ENCODE peak calls at places on chromosomes 13 and 19, in seven cellular contexts. One of them, this sample, is unnamed.

GRCh38 chr13:21075303-21076264 is 14.2 kb upstream of the LATS2 start:
- DNase-seq in anterior cingulate cortex: no peak
- DNase-seq in G401: no peak
- DNase-seq in endothelial cell: peak
- DNase-seq in kidney glomerular epithelial cell: no peak
- DNase-seq in vagina: no peak
- DNase-seq in retina: peak
- DNase-seq in this sample: no peak

GRCh38 chr13:34967851-34968562 is 25.9 kb downstream of the NBEA start:
- DNase-seq in kidney glomerular epithelial cell: no peak
- DNase-seq in retina: no peak
- DNase-seq in endothelial cell: no peak
- DNase-seq in vagina: no peak
- DNase-seq in G401: no peak
- DNase-seq in anterior cingulate cortex: no peak
- DNase-seq in this sample: no peak

GRCh38 chr13:43942301-43942700 is 62.6 kb downstream of the LACC1 start:
- DNase-seq in anterior cingulate cortex: no peak
- DNase-seq in kidney glomerular epithelial cell: no peak
- DNase-seq in G401: no peak
- DNase-seq in endothelial cell: no peak
- DNase-seq in vagina: no peak
- DNase-seq in retina: no peak
- DNase-seq in this sample: no peak

GRCh38 chr19:49362048-49362925 is at the start of gene TEAD2:
- DNase-seq in vagina: no peak
- DNase-seq in anterior cingulate cortex: no peak
- DNase-seq in kidney glomerular epithelial cell: no peak
- DNase-seq in endothelial cell: peak
- DNase-seq in retina: peak
- DNase-seq in G401: no peak
- DNase-seq in this sample: no peak

GRCh38 chr13:48302920-48303330 is 626 bp upstream of the RB1 start:
- DNase-seq in anterior cingulate cortex: no peak
- DNase-seq in kidney glomerular epithelial cell: no peak
- DNase-seq in vagina: no peak
- DNase-seq in endothelial cell: no peak
- DNase-seq in G401: no peak
- DNase-seq in retina: no peak
- DNase-seq in this sample: no peak

GRCh38 chr19:58002384-58003152 is at the start of gene ZNF606:
- DNase-seq in retina: peak
- DNase-seq in G401: peak
- DNase-seq in vagina: no peak
- DNase-seq in kidney glomerular epithelial cell: peak
- DNase-seq in endothelial cell: peak
- DNase-seq in anterior cingulate cortex: peak
- DNase-seq in this sample: peak

GRCh38 chr13:44007451-44007850 is 127.7 kb downstream of the LACC1 start:
- DNase-seq in G401: no peak
- DNase-seq in anterior cingulate cortex: no peak
- DNase-seq in endothelial cell: no peak
- DNase-seq in vagina: no peak
- DNase-seq in retina: no peak
- DNase-seq in kidney glomerular epithelial cell: no peak
- DNase-seq in this sample: no peak

GRCh38 chr19:34481861-34482379 is 362 bp downstream of the WTIP start:
- DNase-seq in kidney glomerular epithelial cell: no peak
- DNase-seq in endothelial cell: peak
- DNase-seq in G401: no peak
- DNase-seq in retina: no peak
- DNase-seq in vagina: no peak
- DNase-seq in anterior cingulate cortex: no peak
- DNase-seq in this sample: no peak

GRCh38 chr19:45607071-45608029 is 5.3 kb upstream of the GPR4 start:
- DNase-seq in G401: peak
- DNase-seq in retina: peak
- DNase-seq in kidney glomerular epithelial cell: peak
- DNase-seq in anterior cingulate cortex: peak
- DNase-seq in vagina: no peak
- DNase-seq in endothelial cell: peak
- DNase-seq in this sample: peak

GRCh38 chr13:60591348-60591747 is 194.3 kb downstream of the TDRD3 start:
- DNase-seq in G401: no peak
- DNase-seq in kidney glomerular epithelial cell: no peak
- DNase-seq in vagina: no peak
- DNase-seq in retina: no peak
- DNase-seq in endothelial cell: no peak
- DNase-seq in anterior cingulate cortex: no peak
- DNase-seq in this sample: no peak

GRCh38 chr19:32404213-32404938 is 1.2 kb upstream of the DPY19L3 start:
- DNase-seq in anterior cingulate cortex: no peak
- DNase-seq in kidney glomerular epithelial cell: no peak
- DNase-seq in retina: peak
- DNase-seq in G401: peak
- DNase-seq in vagina: no peak
- DNase-seq in endothelial cell: peak
- DNase-seq in this sample: no peak

GRCh38 chr13:35475960-35476943 is at the start of gene MAB21L1:
- DNase-seq in vagina: no peak
- DNase-seq in G401: peak
- DNase-seq in kidney glomerular epithelial cell: no peak
- DNase-seq in endothelial cell: peak
- DNase-seq in anterior cingulate cortex: no peak
- DNase-seq in retina: peak
- DNase-seq in this sample: no peak

GRCh38 chr13:24038405-24038804 is 122.1 kb upstream of the SPATA13 start:
- DNase-seq in G401: no peak
- DNase-seq in kidney glomerular epithelial cell: no peak
- DNase-seq in endothelial cell: no peak
- DNase-seq in anterior cingulate cortex: no peak
- DNase-seq in retina: no peak
- DNase-seq in vagina: no peak
- DNase-seq in this sample: no peak

GRCh38 chr13:98775844-98776598 is 23.5 kb upstream of the SLC15A1 start:
- DNase-seq in kidney glomerular epithelial cell: peak
- DNase-seq in retina: no peak
- DNase-seq in G401: no peak
- DNase-seq in vagina: no peak
- DNase-seq in anterior cingulate cortex: no peak
- DNase-seq in endothelial cell: no peak
- DNase-seq in this sample: no peak

GRCh38 chr13:22061371-22061805 is 390.5 kb downstream of the FGF9 start:
- DNase-seq in retina: no peak
- DNase-seq in G401: no peak
- DNase-seq in kidney glomerular epithelial cell: peak
- DNase-seq in endothelial cell: no peak
- DNase-seq in vagina: no peak
- DNase-seq in anterior cingulate cortex: no peak
- DNase-seq in this sample: no peak

GRCh38 chr13:30119476-30119875 is 187.9 kb downstream of the KATNAL1 start:
- DNase-seq in anterior cingulate cortex: no peak
- DNase-seq in vagina: no peak
- DNase-seq in endothelial cell: no peak
- DNase-seq in retina: no peak
- DNase-seq in kidney glomerular epithelial cell: no peak
- DNase-seq in G401: no peak
- DNase-seq in this sample: no peak

GRCh38 chr19:44600466-44600865 is 12.9 kb upstream of the IGSF23 start:
- DNase-seq in retina: no peak
- DNase-seq in vagina: no peak
- DNase-seq in kidney glomerular epithelial cell: no peak
- DNase-seq in anterior cingulate cortex: no peak
- DNase-seq in G401: no peak
- DNase-seq in endothelial cell: no peak
- DNase-seq in this sample: no peak

GRCh38 chr13:42981853-42982252 is 10.2 kb downstream of the EPSTI1 start:
- DNase-seq in anterior cingulate cortex: no peak
- DNase-seq in kidney glomerular epithelial cell: no peak
- DNase-seq in G401: no peak
- DNase-seq in vagina: no peak
- DNase-seq in retina: no peak
- DNase-seq in endothelial cell: no peak
- DNase-seq in this sample: no peak

GRCh38 chr19:6204212-6204611 is 68.7 kb downstream of the ACSBG2 start:
- DNase-seq in endothelial cell: no peak
- DNase-seq in kidney glomerular epithelial cell: no peak
- DNase-seq in retina: no peak
- DNase-seq in G401: no peak
- DNase-seq in vagina: no peak
- DNase-seq in anterior cingulate cortex: no peak
- DNase-seq in this sample: no peak

GRCh38 chr13:112657850-112658445 is 31.9 kb upstream of the ATP11A start:
- DNase-seq in G401: no peak
- DNase-seq in kidney glomerular epithelial cell: peak
- DNase-seq in vagina: no peak
- DNase-seq in anterior cingulate cortex: no peak
- DNase-seq in endothelial cell: no peak
- DNase-seq in retina: peak
- DNase-seq in this sample: no peak

GRCh38 chr13:48797761-48798160 is 144.0 kb downstream of the CYSLTR2 start:
- DNase-seq in retina: no peak
- DNase-seq in anterior cingulate cortex: no peak
- DNase-seq in kidney glomerular epithelial cell: no peak
- DNase-seq in G401: no peak
- DNase-seq in endothelial cell: no peak
- DNase-seq in vagina: no peak
- DNase-seq in this sample: no peak

This sample was measured in hypothalamus.